ENCODE peak calls at places on chromosome 17, in seven cellular contexts. Q is anterior cingulate cortex, W is PC-3, H is head of caudate nucleus, J is NCI-H1092, I is fibroblast of the conjunctiva, K is NCI-H2029. Y is an unnamed sample.

GRCh38 chr17:49581645-49581992 is 5.9 kb downstream of the NXPH3 start:
- DNase-seq in Q (no peak), W (no peak), H (no peak), J (no peak), I (no peak), K (no peak), Y (no peak)

GRCh38 chr17:164536-165235 is 16.8 kb downstream of the DOC2B start:
- DNase-seq in Q (peak), W (peak), H (peak), J (no peak), I (no peak), K (no peak), Y (peak)

GRCh38 chr17:77516902-77517301 is 376.1 kb downstream of the SEC14L1 start:
- DNase-seq in Q (no peak), W (peak), H (no peak), J (no peak), I (peak), K (no peak), Y (no peak)

GRCh38 chr17:28160610-28161009 is 118.1 kb downstream of the NLK start:
- DNase-seq in Q (no peak), W (no peak), H (no peak), J (no peak), I (no peak), K (no peak), Y (no peak)

GRCh38 chr17:75694536-75694935 is 26.7 kb upstream of the ITGB4 start:
- DNase-seq in Q (no peak), W (no peak), H (no peak), J (no peak), I (no peak), K (no peak), Y (no peak)

GRCh38 chr17:18143044-18143936 is 34.7 kb downstream of the MYO15A start:
- DNase-seq in Q (no peak), W (peak), H (no peak), J (no peak), I (no peak), K (no peak), Y (no peak)

GRCh38 chr17:75061618-75062017 is 14.6 kb downstream of the KCTD2 start:
- DNase-seq in Q (no peak), W (no peak), H (no peak), J (no peak), I (no peak), K (no peak), Y (no peak)

GRCh38 chr17:81910840-81911276 is 341 bp downstream of the PCYT2 start:
- DNase-seq in Q (no peak), W (no peak), H (no peak), J (no peak), I (no peak), K (no peak), Y (no peak)

GRCh38 chr17:43572368-43572980 is 26.3 kb upstream of the ETV4 start:
- DNase-seq in Q (no peak), W (peak), H (no peak), J (no peak), I (no peak), K (no peak), Y (no peak)

GRCh38 chr17:27596106-27596505 is 34.9 kb upstream of the LGALS9 start:
- DNase-seq in Q (no peak), W (no peak), H (no peak), J (no peak), I (no peak), K (no peak), Y (no peak)